ENCODE peak calls at places on chromosome 14, in nine cellular contexts. X is ovary, H is AG04450, I is foreskin fibroblast, Q is SK-N-SH, P is right lobe of liver, K is fibroblast of pulmonary artery, M is brain microvascular endothelial cell, D is Panc1. O is an unnamed sample.

GRCh38 chr14:94237046-94237445 is 56.0 kb downstream of the SERPINA10 start:
- DNase-seq in I (no peak), X (no peak), D (no peak), K (no peak), P (no peak), H (no peak), M (no peak), Q (no peak), O (no peak)

GRCh38 chr14:105028251-105028927 is 7.5 kb upstream of the CDCA4 start:
- DNase-seq in P (no peak), K (no peak), Q (no peak), H (no peak), X (no peak), D (no peak), I (no peak), M (no peak), O (peak; percentile 54)

GRCh38 chr14:89746654-89747053 is 207.9 kb downstream of the EFCAB11 start:
- DNase-seq in I (no peak), Q (no peak), X (no peak), H (no peak), D (no peak), M (no peak), K (no peak), P (no peak), O (no peak)

GRCh38 chr14:48027115-48027514 is 351.7 kb upstream of the MDGA2 start:
- DNase-seq in P (no peak), Q (no peak), H (no peak), I (no peak), D (no peak), X (no peak), K (no peak), M (no peak), O (no peak)

GRCh38 chr14:68085742-68086141 is 266.2 kb downstream of the RAD51B start:
- DNase-seq in P (no peak), H (no peak), D (no peak), I (no peak), M (no peak), X (peak; percentile 40), K (no peak), Q (no peak), O (no peak)

GRCh38 chr14:99524091-99524661 is 43.0 kb downstream of the CCNK start:
- DNase-seq in D (no peak), H (no peak), X (peak; percentile 67), K (no peak), I (no peak), M (no peak), Q (no peak), P (no peak), O (no peak)

GRCh38 chr14:32394038-32394437 is 64.9 kb downstream of the AKAP6 start:
- DNase-seq in I (no peak), H (no peak), Q (no peak), P (no peak), M (no peak), K (no peak), D (no peak), X (no peak), O (no peak)

GRCh38 chr14:46818147-46818546 is 166.6 kb upstream of the RPL10L start:
- DNase-seq in K (no peak), Q (no peak), I (no peak), X (no peak), D (no peak), M (no peak), P (no peak), H (no peak), O (no peak)

GRCh38 chr14:93941293-93941910 is 14.3 kb downstream of the FAM181A start:
- DNase-seq in I (peak; percentile 77), K (peak; percentile 71), H (peak; percentile 66), D (no peak), P (no peak), M (peak; percentile 80), Q (no peak), X (no peak), O (no peak)

GRCh38 chr14:45891417-45892080 is 638.5 kb upstream of the MIS18BP1 start:
- DNase-seq in H (no peak), I (no peak), K (no peak), M (no peak), Q (no peak), P (no peak), D (no peak), X (peak; percentile 44), O (no peak)

GRCh38 chr14:32913725-32914124 is 25.0 kb upstream of the NPAS3 start:
- DNase-seq in K (peak; percentile 14), M (peak; percentile 63), Q (peak; percentile 12), X (no peak), D (no peak), P (no peak), H (no peak), I (peak; percentile 16), O (no peak)

GRCh38 chr14:37585101-37585479 is 10.0 kb downstream of the FOXA1 start:
- DNase-seq in K (no peak), D (no peak), M (no peak), Q (no peak), X (no peak), H (no peak), P (no peak), I (no peak), O (no peak)

GRCh38 chr14:29042546-29042945 is 276.0 kb downstream of the FOXG1 start:
- DNase-seq in D (no peak), K (no peak), I (no peak), H (no peak), X (no peak), P (no peak), Q (no peak), M (no peak), O (no peak)

GRCh38 chr14:97331526-97331925 is 534.3 kb downstream of the VRK1 start:
- DNase-seq in H (no peak), Q (no peak), X (no peak), D (no peak), P (no peak), I (no peak), K (no peak), M (no peak), O (no peak)

GRCh38 chr14:30064454-30064853 is 136.8 kb upstream of the PRKD1 start:
- DNase-seq in I (peak; percentile 5), K (peak; percentile 6), M (no peak), H (no peak), D (no peak), X (no peak), P (no peak), Q (no peak), O (no peak)

GRCh38 chr14:65872536-65872935 is 460.0 kb downstream of the FUT8 start:
- DNase-seq in M (no peak), K (peak; percentile 45), I (no peak), Q (no peak), H (no peak), X (no peak), D (no peak), P (no peak), O (no peak)

GRCh38 chr14:86513564-86513963 is 983.6 kb downstream of the FLRT2 start:
- DNase-seq in H (no peak), M (no peak), K (no peak), P (no peak), D (no peak), I (no peak), X (no peak), Q (no peak), O (no peak)

GRCh38 chr14:99548285-99548684 is 55.7 kb downstream of the CCDC85C start:
- DNase-seq in X (no peak), D (no peak), H (no peak), I (no peak), M (no peak), Q (no peak), P (no peak), K (no peak), O (no peak)

GRCh38 chr14:91103116-91103515 is 10.8 kb upstream of the DGLUCY start:
- DNase-seq in H (no peak), P (no peak), Q (no peak), M (no peak), X (no peak), D (no peak), I (no peak), K (no peak), O (no peak)

GRCh38 chr14:79254069-79254775 is 957.1 kb downstream of the DIO2 start:
- DNase-seq in D (no peak), H (no peak), X (no peak), Q (no peak), M (peak; percentile 79), K (peak; percentile 27), P (no peak), I (peak; percentile 25), O (no peak)
- TF ChIP-seq CTCF in D (no peak), H (no peak), X (no peak), Q (no peak), M (no peak), K (no peak), P (no peak), I (no peak), O (no peak)

DNA sequence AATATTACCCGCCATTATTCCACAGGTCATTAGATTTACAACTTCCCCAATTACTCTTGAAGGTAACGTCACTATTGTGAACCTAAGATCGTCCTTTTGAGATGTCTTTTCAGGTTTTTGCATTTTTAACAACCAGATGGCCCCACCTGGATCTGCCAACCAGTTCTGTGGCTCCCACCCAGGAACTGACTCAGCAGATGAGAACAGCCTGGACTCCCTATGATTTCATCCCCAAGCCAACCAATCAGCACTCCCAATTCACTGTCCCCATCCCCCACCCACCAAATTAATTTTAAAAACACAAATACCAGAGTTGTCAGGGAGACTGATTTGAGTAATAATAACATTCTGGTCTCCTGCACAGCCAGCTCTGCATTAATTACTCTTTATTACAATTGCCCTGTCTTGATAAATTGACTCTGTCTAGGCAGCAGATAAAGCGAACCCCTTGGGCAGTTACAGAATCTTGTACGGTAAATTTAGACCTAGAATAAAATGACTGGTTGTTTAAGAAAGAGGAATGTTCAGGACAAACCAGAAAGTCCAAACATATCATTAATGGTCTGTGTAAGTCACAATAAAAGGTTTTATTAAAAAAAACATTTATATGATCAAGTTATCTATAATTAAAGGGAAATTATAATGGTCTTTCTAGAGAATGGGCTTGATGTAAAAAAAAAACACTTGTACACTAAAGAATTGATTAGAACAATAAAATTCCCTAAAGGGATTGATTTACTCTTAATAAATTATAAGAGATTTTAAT is 55.8 kb downstream of the COX16 start:
- DNase-seq in H (no peak), D (no peak), P (no peak), Q (no peak), M (no peak), X (no peak), K (no peak), I (no peak), O (no peak)
- H3K4me3 ChIP-seq in H (no peak overlapping the region), D (no peak overlapping the region), P (no peak overlapping the region), Q (no peak overlapping the region), M (no peak overlapping the region), X (no peak overlapping the region), K (no peak overlapping the region), I (no peak overlapping the region), O (no peak overlapping the region)

GRCh38 chr14:106842687-106843086 is 1316.3 kb downstream of the TMEM121 start:
- DNase-seq in P (no peak), X (peak; percentile 44), Q (peak; percentile 54), K (no peak), H (no peak), M (no peak), D (no peak), I (no peak), O (no peak)
- TF ChIP-seq CTCF in P (peak; percentile 37), X (no peak), Q (peak; percentile 73), K (no peak), H (no peak), M (peak; percentile 8), D (peak; percentile 77), I (no peak), O (no peak)

GRCh38 chr14:21748869-21749303 is 75.3 kb upstream of the OR4E1 start:
- DNase-seq in X (no peak), P (no peak), D (no peak), M (peak; percentile 47), Q (peak; percentile 23), I (peak; percentile 17), K (peak; percentile 56), H (no peak), O (no peak)

GRCh38 chr14:21749306-21749868 is 75.8 kb upstream of the OR4E1 start:
- DNase-seq in D (no peak), Q (no peak), K (no peak), X (no peak), M (no peak), P (no peak), I (no peak), H (no peak), O (no peak)
- H3K4me3 ChIP-seq in D (no peak overlapping the region), Q (peak overlapping the region; percentile 40), K (no peak overlapping the region), X (no peak overlapping the region), M (no peak overlapping the region), P (no peak overlapping the region), I (no peak overlapping the region), H (no peak overlapping the region), O (no peak overlapping the region)